ENCODE peak calls at places on chromosomes 3 and 15, in four cellular contexts. O, J, H and C are unnamed samples.

GRCh38 chr3:9947025-9947995 is 4.9 kb downstream of the PRRT3 start:
- DNase-seq in J (no peak), O (peak), H (peak), C (peak)

GRCh38 chr3:170037463-170038433 is at the start of gene GPR160:
- DNase-seq in J (peak), H (peak), O (peak), C (peak)

GRCh38 chr3:172717493-172718088 is 6.7 kb upstream of the NCEH1 start:
- DNase-seq in H (peak), J (no peak), O (no peak), C (peak)

GRCh38 chr3:129596194-129597086 is 10.0 kb downstream of the PLXND1 start:
- DNase-seq in H (no peak), J (no peak), O (peak), C (peak)

GRCh38 chr3:71973337-71974030 is 188.5 kb upstream of the PROK2 start:
- DNase-seq in J (no peak), H (no peak), O (no peak), C (no peak)

GRCh38 chr3:127820871-127821853 is 1.2 kb downstream of the MGLL start:
- DNase-seq in O (no peak), H (no peak), J (no peak), C (no peak)

GRCh38 chr3:53775834-53776251 is 70.4 kb downstream of the CHDH start:
- DNase-seq in O (no peak), J (no peak), H (no peak), C (no peak)

GRCh38 chr15:76799760-76800159 is 105.4 kb downstream of the SCAPER start:
- DNase-seq in J (no peak), O (no peak), H (peak), C (no peak)

GRCh38 chr15:72342385-72342784 is 22.4 kb upstream of the CELF6 start:
- DNase-seq in J (no peak), O (peak), H (no peak), C (peak)

GRCh38 chr3:13780432-13781173 is 99.3 kb downstream of the WNT7A start:
- DNase-seq in O (no peak), H (no peak), J (no peak), C (no peak)

GRCh38 chr3:133248389-133248788 is 151.5 kb upstream of the BFSP2 start:
- DNase-seq in J (no peak), O (no peak), H (no peak), C (no peak)

GRCh38 chr15:52080031-52080430 is 32.5 kb downstream of the BCL2L10 start:
- DNase-seq in O (no peak), J (no peak), H (no peak), C (no peak)

GRCh38 chr15:64883097-64883581 is 28.6 kb upstream of the ANKDD1A start:
- DNase-seq in J (no peak), H (no peak), O (no peak), C (no peak)

GRCh38 chr15:64875641-64876223 is 34.0 kb downstream of the PLEKHO2 start:
- DNase-seq in O (no peak), J (no peak), H (no peak), C (no peak)

GRCh38 chr15:64878708-64879107 is 33.0 kb upstream of the ANKDD1A start:
- DNase-seq in H (no peak), J (no peak), O (no peak), C (no peak)

GRCh38 chr15:64874131-64874530 is 32.4 kb downstream of the PLEKHO2 start:
- DNase-seq in H (no peak), J (no peak), O (no peak), C (no peak)

GRCh38 chr15:64877435-64877834 is 34.3 kb upstream of the ANKDD1A start:
- DNase-seq in H (no peak), O (no peak), J (no peak), C (no peak)
- TF ChIP-seq REST in H (no peak), O (no peak), J (no peak), C (no peak)

GRCh38 chr15:78140296-78140695 is 8.9 kb upstream of the IDH3A start:
- DNase-seq in O (no peak), H (no peak), J (no peak), C (no peak)
- TF ChIP-seq REST in O (no peak), H (no peak), J (no peak), C (no peak)

DNA sequence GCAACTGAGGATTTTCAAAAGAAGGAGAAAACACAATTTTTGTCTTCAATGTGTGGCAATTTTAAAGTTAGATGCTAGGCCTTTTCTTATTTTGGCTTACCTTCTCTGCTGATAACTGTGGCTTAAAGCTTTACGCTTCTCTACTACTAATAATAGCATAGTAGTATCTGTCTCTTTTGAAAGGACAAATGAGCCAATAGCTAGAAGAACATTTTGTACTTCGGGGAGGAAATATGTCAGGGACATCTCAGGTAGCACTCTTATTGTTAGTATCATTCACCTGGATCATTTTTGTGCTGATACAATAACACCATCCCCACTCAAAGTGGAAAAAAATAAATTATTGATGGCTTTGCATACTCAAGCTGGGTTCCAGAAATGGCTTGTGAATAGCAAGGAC is 586.1 kb upstream of the TBL1XR1 start:
- DNase-seq in J (no peak), O (no peak), H (no peak), C (no peak)
- TF ChIP-seq REST in J (no peak), O (no peak), H (no peak), C (no peak)

DNA sequence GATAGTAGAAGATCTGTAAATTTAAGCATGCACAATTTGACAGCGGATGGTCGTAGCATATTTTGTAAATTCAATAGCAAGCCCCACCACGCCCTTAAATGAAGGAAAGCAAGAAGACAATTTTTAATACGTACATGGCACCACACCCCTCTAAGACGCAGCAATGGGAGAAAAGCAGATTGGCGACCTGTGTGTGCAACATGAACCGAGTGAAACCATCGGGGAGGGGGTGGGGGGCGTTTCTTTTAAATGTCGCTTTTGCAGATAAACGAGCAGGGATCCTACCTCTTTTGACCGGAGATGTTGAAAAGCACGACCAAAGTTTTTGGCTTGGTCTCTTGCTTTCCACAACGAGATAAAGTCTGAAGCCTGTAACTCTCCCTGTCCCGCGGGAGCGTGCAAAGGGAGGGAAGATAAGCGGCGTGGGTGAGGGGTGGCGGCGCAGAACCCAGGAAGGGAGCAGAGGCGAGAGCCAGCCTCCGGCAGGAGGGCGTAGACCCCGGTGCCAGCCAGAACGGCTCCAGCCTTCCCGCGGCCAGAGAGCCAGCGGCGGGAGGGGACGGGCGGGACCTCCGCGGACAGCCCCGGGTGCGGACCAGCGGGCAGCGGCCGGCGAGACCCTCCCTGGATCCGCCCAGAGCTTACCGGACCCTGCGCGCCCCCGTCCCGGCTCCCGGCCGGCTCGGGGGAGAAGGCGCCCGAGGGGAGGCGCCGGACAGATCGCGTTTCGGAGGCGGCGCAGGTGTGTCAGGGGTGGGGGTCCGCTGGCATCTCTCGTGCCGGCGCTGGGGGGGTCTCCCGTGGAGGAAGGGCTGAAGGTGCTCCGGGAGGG is at the start of gene CHL1:
- DNase-seq in O (peak), H (no peak), J (no peak), C (no peak)
- TF ChIP-seq REST in O (no peak), H (no peak), J (no peak), C (no peak)

GRCh38 chr3:125294414-125294813 is 80.7 kb downstream of the ZNF148 start:
- DNase-seq in H (no peak), J (no peak), O (no peak), C (no peak)
- TF ChIP-seq REST in H (peak), J (no peak), O (no peak), C (no peak)

GRCh38 chr3:62416109-62416508 is 42.8 kb upstream of the FEZF2 start:
- DNase-seq in J (no peak), H (no peak), O (no peak), C (no peak)

GRCh38 chr3:62415312-62415791 is 42.0 kb upstream of the FEZF2 start:
- DNase-seq in H (no peak), J (no peak), O (no peak), C (no peak)

GRCh38 chr3:62421275-62421674 is 47.9 kb upstream of the FEZF2 start:
- DNase-seq in H (no peak), J (no peak), O (no peak), C (no peak)
- TF ChIP-seq REST in H (no peak), J (no peak), O (no peak), C (no peak)

GRCh38 chr3:113166719-113167492 is 44.5 kb upstream of the BOC start:
- DNase-seq in O (peak), J (no peak), H (no peak), C (no peak)
- TF ChIP-seq REST in O (no peak), J (no peak), H (no peak), C (no peak)

DNA sequence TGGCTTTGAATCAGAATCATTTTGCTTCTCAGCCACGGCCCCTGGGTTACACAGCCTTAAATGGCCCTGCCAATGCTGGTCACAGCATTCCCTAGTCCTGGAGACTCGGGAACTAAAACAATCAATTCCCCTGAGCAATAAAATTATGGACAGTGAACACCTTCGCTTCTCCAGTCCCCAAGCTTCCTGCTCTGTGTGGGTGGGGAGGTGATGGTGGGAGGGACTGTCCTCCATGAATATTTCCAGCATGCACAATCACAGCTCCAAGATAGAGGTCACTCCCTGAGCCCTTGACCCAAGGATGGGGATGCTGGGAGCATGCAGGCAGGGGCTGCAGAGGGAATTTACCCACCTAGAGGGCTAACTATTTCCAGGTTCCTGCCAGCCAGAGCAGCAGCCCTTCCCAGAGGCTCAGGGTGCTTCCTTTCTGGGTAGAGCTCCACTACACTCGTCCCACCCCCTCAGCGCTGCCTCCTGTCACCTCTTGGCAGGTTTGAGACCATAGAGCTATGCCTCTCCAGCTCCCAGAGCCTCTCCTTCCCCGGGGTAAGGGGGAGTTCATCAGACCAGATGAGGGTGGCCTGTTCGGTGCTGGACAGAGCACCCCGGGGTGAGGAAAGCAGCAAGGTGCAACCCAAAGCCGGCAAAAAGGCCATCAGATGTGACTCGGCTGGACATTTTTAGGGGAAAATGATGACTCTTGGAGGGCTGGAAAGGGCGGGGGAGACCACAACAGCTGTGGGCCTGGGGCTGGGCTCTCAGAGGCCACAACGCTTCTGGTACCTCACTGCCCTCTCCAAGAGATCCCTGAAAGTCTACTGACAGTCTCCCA is 14.5 kb upstream of the CCDC33 start:
- DNase-seq in O (no peak), H (no peak), J (no peak), C (no peak)
- TF ChIP-seq REST in O (peak), H (no peak), J (peak), C (no peak)

GRCh38 chr15:49046113-49046883 is at the start of gene SECISBP2L:
- DNase-seq in O (peak), J (peak), H (peak), C (peak)
- TF ChIP-seq REST in O (peak), J (no peak), H (no peak), C (peak)

GRCh38 chr3:35723480-35724097 is 84.3 kb downstream of the ARPP21 start:
- DNase-seq in O (no peak), H (no peak), J (no peak), C (no peak)
- TF ChIP-seq REST in O (no peak), H (no peak), J (no peak), C (no peak)